ENCODE peak calls at places on chromosomes 11 and 22, in seven cellular contexts. Q is H1, K is neuronal stem cell, V is mesendoderm, U is trophoblast cell, D is H9, Z is IMR-90. N is an unnamed sample.

GRCh38 chr11:107669893-107670601 is 41.8 kb downstream of the SLN start:
- DNase-seq in Z (no peak), K (no peak), V (peak; percentile 9), D (no peak), Q (no peak), U (no peak), N (no peak)

GRCh38 chr11:103609117-103610066 is 427.0 kb upstream of the DDI1 start:
- DNase-seq in Z (peak; percentile 96), V (peak; percentile 94), K (no peak), Q (no peak), U (peak; percentile 72), D (peak; percentile 48), N (peak; percentile 95)

GRCh38 chr11:58179648-58180047 is 9.2 kb upstream of the OR9Q2 start:
- DNase-seq in K (no peak), D (no peak), V (no peak), Q (no peak), U (peak; percentile 4), Z (no peak), N (no peak)

GRCh38 chr11:66126808-66127555 is 56.9 kb downstream of the PACS1 start:
- DNase-seq in K (no peak), U (peak; percentile 46), Z (peak; percentile 79), D (peak; percentile 48), V (peak; percentile 68), Q (no peak), N (peak; percentile 81)

GRCh38 chr22:36048911-36049677 is 20.5 kb upstream of the RBFOX2 start:
- DNase-seq in Q (no peak), Z (peak; percentile 77), D (no peak), K (no peak), U (peak; percentile 96), V (no peak), N (no peak)

GRCh38 chr11:87447606-87448005 is 409.9 kb downstream of the TMEM135 start:
- DNase-seq in U (no peak), D (no peak), Q (no peak), Z (no peak), V (no peak), K (no peak), N (no peak)

GRCh38 chr11:71495286-71496090 is 31.6 kb upstream of the KRTAP5-7 start:
- DNase-seq in V (no peak), Q (no peak), U (no peak), Z (no peak), K (no peak), D (no peak), N (no peak)

GRCh38 chr22:47195156-47195675 is 432.8 kb downstream of the TBC1D22A start:
- DNase-seq in D (no peak), Q (no peak), V (no peak), K (no peak), U (no peak), Z (no peak), N (no peak)

GRCh38 chr11:110356769-110357671 is 60.6 kb upstream of the RDX start:
- DNase-seq in Z (peak; percentile 29), V (peak; percentile 69), Q (no peak), U (peak; percentile 92), K (no peak), D (no peak), N (peak; percentile 57)

GRCh38 chr22:19723165-19723989 is at the start of gene GP1BB:
- DNase-seq in Q (no peak), D (peak; percentile 62), Z (no peak), V (peak; percentile 61), U (peak; percentile 50), K (no peak), N (peak; percentile 52)

GRCh38 chr11:75103380-75104026 is 6.8 kb upstream of the OR2AT4 start:
- DNase-seq in D (no peak), U (no peak), Q (no peak), K (no peak), Z (peak; percentile 86), V (no peak), N (peak; percentile 72)

GRCh38 chr11:14059491-14059890 is 97.0 kb downstream of the SPON1 start:
- DNase-seq in Z (no peak), V (peak; percentile 37), Q (no peak), D (no peak), U (no peak), K (no peak), N (no peak)

GRCh38 chr11:95339554-95339953 is 108.6 kb upstream of the SESN3 start:
- DNase-seq in Q (no peak), V (no peak), D (no peak), K (no peak), Z (no peak), U (no peak), N (peak; percentile 28)

GRCh38 chr11:3157381-3158130 is 7.6 kb downstream of the OSBPL5 start:
- DNase-seq in Q (no peak), Z (no peak), U (no peak), D (no peak), V (no peak), K (no peak), N (no peak)

GRCh38 chr11:121575250-121575962 is 122.6 kb upstream of the SORL1-AS1 start:
- DNase-seq in K (no peak), Z (peak; percentile 81), Q (no peak), D (no peak), V (no peak), U (peak; percentile 40), N (peak; percentile 60)

GRCh38 chr11:32829680-32830412 is at the start of gene PRRG4:
- DNase-seq in Z (peak; percentile 16), V (peak; percentile 72), U (peak; percentile 90), K (peak; percentile 32), Q (no peak), D (peak; percentile 63), N (no peak)

GRCh38 chr11:125457814-125458343 is 38.2 kb downstream of the FEZ1 start:
- DNase-seq in D (no peak), V (peak; percentile 18), U (peak; percentile 6), K (no peak), Z (peak; percentile 81), Q (no peak), N (no peak)

GRCh38 chr11:67506426-67507032 is 1.4 kb upstream of the PITPNM1 start:
- DNase-seq in Q (no peak), D (no peak), U (no peak), K (no peak), Z (no peak), V (no peak), N (no peak)

GRCh38 chr11:2881974-2882362 is 3.6 kb downstream of the CDKN1C start:
- DNase-seq in Z (no peak), V (no peak), K (no peak), D (no peak), U (no peak), Q (no peak), N (no peak)

GRCh38 chr22:47126344-47126811 is 363.9 kb downstream of the TBC1D22A start:
- DNase-seq in K (no peak), Z (no peak), D (no peak), V (no peak), U (no peak), Q (no peak), N (no peak)

GRCh38 chr11:37747121-37747520 is 1149.1 kb upstream of the RAG2 start:
- DNase-seq in Z (peak; percentile 35), K (no peak), V (no peak), D (no peak), Q (no peak), U (no peak), N (no peak)

GRCh38 chr11:14262271-14262846 is 96.6 kb downstream of the RRAS2 start:
- DNase-seq in Z (no peak), D (no peak), V (no peak), Q (no peak), U (no peak), K (no peak), N (no peak)

GRCh38 chr11:2166091-2166851 is 5.3 kb upstream of the INS start:
- DNase-seq in Z (no peak), K (no peak), D (peak; percentile 69), Q (no peak), V (peak; percentile 38), U (peak; percentile 68), N (no peak)

GRCh38 chr11:93967258-93967657 is 53.9 kb upstream of the HEPHL1 start:
- DNase-seq in Q (no peak), D (no peak), Z (no peak), K (no peak), V (no peak), U (no peak), N (no peak)

GRCh38 chr11:117319214-117319840 is 3.3 kb upstream of the BACE1 start:
- DNase-seq in U (no peak), Z (peak; percentile 35), K (no peak), Q (no peak), D (no peak), V (no peak), N (no peak)

GRCh38 chr11:3775761-3776406 is 21.5 kb downstream of the NUP98 start:
- DNase-seq in U (no peak), Q (no peak), K (no peak), V (peak; percentile 14), Z (no peak), D (no peak), N (no peak)

GRCh38 chr11:123300874-123301695 is 106.0 kb upstream of the CLMP start:
- DNase-seq in K (no peak), D (no peak), Q (no peak), Z (peak; percentile 68), V (peak; percentile 84), U (peak; percentile 74), N (peak; percentile 65)

DNA sequence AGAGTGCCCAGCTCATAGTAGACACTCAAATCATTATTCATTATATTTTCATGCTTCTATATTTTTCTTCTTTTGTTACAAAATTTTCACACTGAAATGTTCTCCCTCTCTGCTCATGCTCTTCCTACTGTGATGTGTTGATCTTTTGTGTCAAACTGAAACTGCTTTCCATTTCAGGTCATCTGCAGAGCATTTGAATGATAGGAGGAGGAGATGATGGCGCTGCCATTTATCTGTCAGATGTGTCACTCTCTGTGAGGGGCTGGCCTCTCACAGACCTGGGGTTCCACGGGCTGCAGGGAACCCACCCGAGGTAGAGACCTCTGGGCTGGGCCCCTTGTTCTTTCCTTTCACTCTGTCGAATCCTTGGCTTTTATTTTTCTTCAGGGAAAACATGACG is 41.1 kb downstream of the OR10A6 start:
- DNase-seq in U (no peak), V (no peak), Q (no peak), Z (no peak), D (no peak), K (no peak), N (no peak)
- H3K23ac ChIP-seq in U (no peak overlapping the region), V (no peak overlapping the region), Q (no peak overlapping the region), Z (peak overlapping the region; percentile 10), D (no peak overlapping the region), K (no peak overlapping the region), N (no peak overlapping the region)

GRCh38 chr11:17750817-17751165 is 16.2 kb downstream of the KCNC1 start:
- DNase-seq in U (no peak), D (no peak), Z (no peak), Q (no peak), K (no peak), V (no peak), N (no peak)
- H3K23ac ChIP-seq in U (no peak overlapping the region), D (no peak overlapping the region), Z (no peak overlapping the region), Q (no peak overlapping the region), K (no peak overlapping the region), V (no peak overlapping the region), N (no peak overlapping the region)

GRCh38 chr22:29723766-29724165 is 4.0 kb downstream of the CABP7 start:
- DNase-seq in U (no peak), D (no peak), K (no peak), Q (no peak), V (no peak), Z (no peak), N (no peak)
- H3K23ac ChIP-seq in U (no peak overlapping the region), D (no peak overlapping the region), K (peak overlapping the region; percentile 6), Q (no peak overlapping the region), V (no peak overlapping the region), Z (no peak overlapping the region), N (no peak overlapping the region)

GRCh38 chr22:20867179-20868099 is 8.6 kb downstream of the SNAP29 start:
- DNase-seq in Z (peak; percentile 46), D (no peak), V (no peak), Q (no peak), K (peak; percentile 27), U (no peak), N (peak; percentile 82)
- H3K23ac ChIP-seq in Z (peak overlapping the region; percentile 67), D (no peak overlapping the region), V (no peak overlapping the region), Q (no peak overlapping the region), K (peak overlapping the region; percentile 16), U (no peak overlapping the region), N (no peak overlapping the region)

N was measured in mesenchymal stem cell.